ENCODE peak calls at places on chromosomes 3 and 15, in four cellular contexts. M is tibial artery, N is PC-9, L is fibroblast of lung. C is an unnamed sample.

GRCh38 chr3:61936344-61936937 is 375.1 kb downstream of the PTPRG start:
- DNase-seq in M (no peak), N (no peak), L (peak; percentile 25), C (no peak)

GRCh38 chr3:17432237-17432636 is 310.2 kb downstream of the TBC1D5 start:
- DNase-seq in M (no peak), N (no peak), L (peak; percentile 27), C (no peak)

GRCh38 chr3:143826296-143826695 is 22.0 kb downstream of the SLC9A9 start:
- DNase-seq in M (peak; percentile 47), N (no peak), L (no peak), C (no peak)

GRCh38 chr3:98602078-98602678 is 8.8 kb upstream of the CPOX start:
- DNase-seq in M (peak; percentile 23), N (peak; percentile 61), L (peak; percentile 83), C (no peak)

GRCh38 chr3:24963762-24964625 is 464.1 kb upstream of the RARB start:
- DNase-seq in M (no peak), N (no peak), L (peak; percentile 59), C (no peak)

GRCh38 chr3:32438596-32439344 is 47.1 kb downstream of the CMTM7 start:
- DNase-seq in M (no peak), N (no peak), L (no peak), C (no peak)

GRCh38 chr15:49423021-49423420 is at the start of gene FGF7:
- DNase-seq in M (no peak), N (no peak), L (peak; percentile 93), C (no peak)

GRCh38 chr3:33650495-33650894 is 67.6 kb downstream of the CLASP2 start:
- DNase-seq in M (no peak), N (no peak), L (no peak), C (no peak)

GRCh38 chr3:140420621-140421357 is 257.1 kb upstream of the TRIM42 start:
- DNase-seq in M (no peak), N (no peak), L (peak; percentile 48), C (no peak)

GRCh38 chr3:130992344-130992743 is 34.3 kb downstream of the ASTE1 start:
- DNase-seq in M (no peak), N (no peak), L (no peak), C (no peak)

GRCh38 chr3:168878655-168879054 is 782.9 kb upstream of the GOLIM4 start:
- DNase-seq in M (no peak), N (peak; percentile 65), L (peak; percentile 50), C (no peak)

GRCh38 chr3:191761906-191762305 is 300.9 kb downstream of the PYDC2 start:
- DNase-seq in M (no peak), N (no peak), L (no peak), C (no peak)

GRCh38 chr3:191768421-191768820 is 307.5 kb downstream of the PYDC2 start:
- DNase-seq in M (no peak), N (no peak), L (no peak), C (no peak)

DNA sequence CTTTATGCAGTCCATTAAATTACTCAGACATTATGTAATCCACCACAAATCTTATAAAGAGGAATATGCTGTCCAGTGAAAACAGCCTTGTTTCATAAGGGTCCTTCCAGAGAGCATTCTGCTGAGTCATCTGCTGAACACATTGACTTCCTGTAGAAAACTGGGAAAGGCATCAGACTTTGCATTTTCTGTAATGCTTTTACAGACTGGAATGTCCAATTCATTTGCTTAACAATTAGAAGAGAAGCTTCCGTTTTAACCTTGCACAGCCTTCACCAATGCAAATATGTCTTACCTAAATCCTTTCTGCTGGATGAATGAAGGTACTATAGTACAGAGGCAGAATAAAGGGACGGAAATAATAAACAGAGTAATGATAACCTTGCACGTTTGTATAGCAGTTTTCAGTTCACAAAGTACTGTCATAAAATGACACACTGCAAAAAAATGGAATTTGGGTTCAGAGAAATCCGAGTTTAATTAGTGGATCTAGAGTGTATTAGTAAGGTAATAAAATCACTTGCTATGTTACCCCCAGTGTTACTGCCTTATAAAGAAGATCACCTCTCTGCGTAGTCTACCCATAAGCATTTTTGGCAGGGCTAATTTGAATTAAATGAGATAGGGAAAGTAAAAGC is 301.5 kb downstream of the PYDC2 start:
- DNase-seq in M (no peak), N (no peak), L (peak; percentile 56), C (peak; percentile 9)
- H3K27ac ChIP-seq in M (no peak overlapping the region), N (peak overlapping the region; percentile 21), L (no peak overlapping the region), C (no peak overlapping the region)

GRCh38 chr15:69305204-69305931 is 6.7 kb downstream of the PAQR5 start:
- DNase-seq in M (no peak), N (no peak), L (peak; percentile 90), C (no peak)
- H3K27ac ChIP-seq in M (no peak overlapping the region), N (no peak overlapping the region), L (peak overlapping the region; percentile 91), C (no peak overlapping the region)

DNA sequence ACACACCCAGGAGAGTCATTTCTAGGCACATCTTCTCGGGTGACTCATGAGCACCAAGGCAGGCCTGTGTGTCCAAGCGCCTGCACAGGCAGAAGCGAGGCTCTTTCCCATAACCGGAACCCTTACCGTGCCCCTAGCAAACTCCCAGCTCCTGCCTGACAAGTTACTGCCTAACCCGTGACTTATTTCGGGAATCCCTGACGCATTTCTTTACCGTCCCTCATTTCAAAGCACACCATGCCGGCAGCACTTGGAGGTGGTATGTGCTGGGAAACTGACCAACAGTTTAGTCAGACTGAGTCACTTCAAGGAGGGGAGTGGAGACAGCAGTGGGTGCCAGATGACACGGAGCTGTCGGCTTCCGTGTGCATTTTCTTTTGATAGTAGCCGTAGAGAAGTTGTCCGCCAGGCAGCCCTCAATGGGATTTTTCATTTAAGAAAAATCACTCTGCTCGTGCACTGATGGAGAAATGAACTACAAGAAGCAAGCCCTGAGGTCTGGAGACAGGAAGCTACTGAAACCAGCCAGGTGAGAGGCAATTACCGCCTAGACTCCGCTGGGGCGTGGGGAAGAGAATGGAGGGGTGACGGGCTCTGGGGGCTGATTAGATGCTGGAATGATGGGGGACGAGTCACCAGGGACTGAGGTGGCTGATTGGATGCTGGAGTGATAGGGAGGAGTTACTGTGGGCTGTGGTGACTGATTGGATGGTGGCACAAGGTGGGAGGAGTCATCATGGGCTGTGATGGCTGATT is 17.2 kb upstream of the HRH1 start:
- DNase-seq in M (peak; percentile 82), N (peak; percentile 97), L (peak; percentile 100), C (no peak)
- H3K27ac ChIP-seq in M (peak overlapping the region; percentile 79), N (peak overlapping the region; percentile 96), L (peak overlapping the region; percentile 92), C (no peak overlapping the region)

GRCh38 chr15:63861946-63862517 is 28.3 kb upstream of the HERC1 start:
- DNase-seq in M (no peak), N (no peak), L (no peak), C (no peak)

GRCh38 chr15:63857459-63857856 is 23.7 kb upstream of the HERC1 start:
- DNase-seq in M (no peak), N (no peak), L (no peak), C (no peak)

GRCh38 chr15:63858881-63859280 is 25.1 kb upstream of the HERC1 start:
- DNase-seq in M (no peak), N (peak; percentile 78), L (no peak), C (no peak)

GRCh38 chr15:63858448-63858847 is 24.7 kb upstream of the HERC1 start:
- DNase-seq in M (no peak), N (no peak), L (no peak), C (no peak)

DNA sequence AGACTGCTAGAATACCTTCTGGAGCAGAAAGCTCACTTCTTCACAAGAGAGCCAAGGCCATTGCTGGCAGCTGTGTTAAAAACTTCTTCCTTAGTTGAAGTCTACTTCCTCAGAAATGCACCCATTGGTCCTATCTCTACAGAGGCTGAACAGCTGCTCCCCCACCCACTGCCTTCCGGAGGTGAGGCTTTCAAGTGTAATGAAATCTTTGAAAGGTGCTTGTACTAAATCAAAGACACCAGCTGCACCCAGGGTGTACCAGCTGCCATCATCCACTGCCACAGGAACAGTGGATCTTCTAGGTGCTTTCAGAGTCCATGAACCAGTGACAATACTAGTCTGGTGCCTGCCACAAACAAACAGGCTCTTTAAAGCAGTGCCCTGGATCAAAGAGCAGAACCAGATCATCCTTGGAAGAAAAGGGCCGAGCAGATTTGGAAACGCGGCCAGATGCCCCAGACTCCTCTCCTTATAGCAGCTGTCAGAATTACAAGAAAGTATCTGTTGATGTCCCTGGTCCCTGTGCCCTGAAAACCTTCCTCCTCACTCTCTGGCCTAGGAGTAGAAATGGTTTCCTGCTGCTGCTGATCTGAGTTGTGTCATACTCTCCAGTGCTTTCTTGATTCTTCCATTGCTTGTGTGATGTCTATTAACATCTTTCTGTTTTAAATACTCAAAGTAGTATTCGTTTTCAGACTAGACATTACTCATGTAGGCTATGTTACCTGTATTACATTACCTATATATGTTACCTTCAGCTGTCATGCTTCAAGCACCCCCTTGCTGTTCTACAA is 26.6 kb upstream of the HERC1 start:
- DNase-seq in M (no peak), N (no peak), L (no peak), C (no peak)
- H3K27ac ChIP-seq in M (no peak overlapping the region), N (no peak overlapping the region), L (no peak overlapping the region), C (no peak overlapping the region)

C was measured in iPS DF 6.9.